ENCODE peak calls at places on chromosomes 1 and 21, in seven cellular contexts. One of them, this sample, is unnamed.

GRCh38 chr1:47184090-47184735 is 5.6 kb downstream of the PDZK1IP1 start:
- DNase-seq in endothelial cell of umbilical vein: no peak
- DNase-seq in adrenal gland: no peak
- DNase-seq in stomach: peak
- DNase-seq in heart left ventricle: no peak
- DNase-seq in uterus: no peak
- DNase-seq in IMR-90: no peak
- DNase-seq in this sample: peak

GRCh38 chr1:160726498-160727391 is 12.3 kb upstream of the SLAMF7 start:
- DNase-seq in heart left ventricle: peak
- DNase-seq in stomach: peak
- DNase-seq in IMR-90: peak
- DNase-seq in uterus: no peak
- DNase-seq in endothelial cell of umbilical vein: peak
- DNase-seq in adrenal gland: peak
- DNase-seq in this sample: peak

GRCh38 chr1:4048076-4048475 is 148.0 kb upstream of the C1orf174 start:
- DNase-seq in adrenal gland: no peak
- DNase-seq in heart left ventricle: no peak
- DNase-seq in endothelial cell of umbilical vein: no peak
- DNase-seq in stomach: no peak
- DNase-seq in IMR-90: no peak
- DNase-seq in uterus: no peak
- DNase-seq in this sample: no peak

GRCh38 chr1:31327381-31327780 is 30.5 kb downstream of the ZCCHC17 start:
- DNase-seq in stomach: no peak
- DNase-seq in uterus: no peak
- DNase-seq in endothelial cell of umbilical vein: no peak
- DNase-seq in adrenal gland: no peak
- DNase-seq in heart left ventricle: no peak
- DNase-seq in IMR-90: peak
- DNase-seq in this sample: no peak

GRCh38 chr1:230139741-230140140 is 72.7 kb downstream of the GALNT2 start:
- DNase-seq in heart left ventricle: no peak
- DNase-seq in uterus: no peak
- DNase-seq in adrenal gland: no peak
- DNase-seq in stomach: no peak
- DNase-seq in endothelial cell of umbilical vein: no peak
- DNase-seq in IMR-90: peak
- DNase-seq in this sample: no peak

GRCh38 chr1:240811261-240811660 is 199.3 kb upstream of the GREM2 start:
- DNase-seq in stomach: no peak
- DNase-seq in IMR-90: no peak
- DNase-seq in heart left ventricle: no peak
- DNase-seq in adrenal gland: no peak
- DNase-seq in endothelial cell of umbilical vein: no peak
- DNase-seq in uterus: no peak
- DNase-seq in this sample: no peak

GRCh38 chr21:34967509-34968289 is 81.4 kb downstream of the RUNX1 start:
- DNase-seq in heart left ventricle: no peak
- DNase-seq in adrenal gland: no peak
- DNase-seq in stomach: no peak
- DNase-seq in endothelial cell of umbilical vein: no peak
- DNase-seq in uterus: no peak
- DNase-seq in IMR-90: peak
- DNase-seq in this sample: peak

GRCh38 chr1:17011439-17012307 is at the start of gene ATP13A2:
- DNase-seq in uterus: peak
- DNase-seq in adrenal gland: peak
- DNase-seq in heart left ventricle: peak
- DNase-seq in endothelial cell of umbilical vein: peak
- DNase-seq in stomach: peak
- DNase-seq in IMR-90: peak
- DNase-seq in this sample: peak

GRCh38 chr1:193656841-193657240 is 470.4 kb upstream of the B3GALT2 start:
- DNase-seq in stomach: no peak
- DNase-seq in endothelial cell of umbilical vein: no peak
- DNase-seq in uterus: no peak
- DNase-seq in adrenal gland: no peak
- DNase-seq in heart left ventricle: no peak
- DNase-seq in IMR-90: peak
- DNase-seq in this sample: no peak

GRCh38 chr1:147545133-147545532 is 3.8 kb downstream of the BCL9 start:
- DNase-seq in IMR-90: peak
- DNase-seq in heart left ventricle: no peak
- DNase-seq in adrenal gland: peak
- DNase-seq in stomach: peak
- DNase-seq in uterus: peak
- DNase-seq in endothelial cell of umbilical vein: no peak
- DNase-seq in this sample: no peak

GRCh38 chr1:197797010-197797409 is 21.7 kb upstream of the DENND1B start:
- DNase-seq in IMR-90: no peak
- DNase-seq in heart left ventricle: no peak
- DNase-seq in stomach: no peak
- DNase-seq in uterus: no peak
- DNase-seq in endothelial cell of umbilical vein: no peak
- DNase-seq in adrenal gland: no peak
- DNase-seq in this sample: peak

GRCh38 chr1:245537992-245538391 is 383.2 kb downstream of the KIF26B start:
- DNase-seq in endothelial cell of umbilical vein: no peak
- DNase-seq in adrenal gland: no peak
- DNase-seq in heart left ventricle: no peak
- DNase-seq in IMR-90: peak
- DNase-seq in uterus: no peak
- DNase-seq in stomach: no peak
- DNase-seq in this sample: no peak

GRCh38 chr1:162389021-162389818 is 7.7 kb downstream of the C1orf226 start:
- DNase-seq in heart left ventricle: no peak
- DNase-seq in endothelial cell of umbilical vein: no peak
- DNase-seq in IMR-90: peak
- DNase-seq in stomach: no peak
- DNase-seq in uterus: no peak
- DNase-seq in adrenal gland: no peak
- DNase-seq in this sample: no peak

GRCh38 chr1:183844806-183845205 is 39.9 kb downstream of the RGL1 start:
- DNase-seq in stomach: no peak
- DNase-seq in heart left ventricle: no peak
- DNase-seq in IMR-90: no peak
- DNase-seq in endothelial cell of umbilical vein: no peak
- DNase-seq in uterus: no peak
- DNase-seq in adrenal gland: no peak
- DNase-seq in this sample: no peak

GRCh38 chr1:32891630-32892029 is 5.3 kb downstream of the HPCA start:
- DNase-seq in heart left ventricle: no peak
- DNase-seq in endothelial cell of umbilical vein: no peak
- DNase-seq in IMR-90: no peak
- DNase-seq in adrenal gland: no peak
- DNase-seq in uterus: no peak
- DNase-seq in stomach: no peak
- DNase-seq in this sample: no peak

GRCh38 chr1:163747261-163747660 is 425.5 kb downstream of the NUF2 start:
- DNase-seq in adrenal gland: no peak
- DNase-seq in IMR-90: no peak
- DNase-seq in stomach: no peak
- DNase-seq in endothelial cell of umbilical vein: no peak
- DNase-seq in heart left ventricle: no peak
- DNase-seq in uterus: no peak
- DNase-seq in this sample: no peak

GRCh38 chr1:153796786-153797659 is 21.8 kb downstream of the SLC27A3 start:
- DNase-seq in endothelial cell of umbilical vein: peak
- DNase-seq in adrenal gland: peak
- DNase-seq in stomach: peak
- DNase-seq in IMR-90: peak
- DNase-seq in uterus: peak
- DNase-seq in heart left ventricle: peak
- DNase-seq in this sample: peak

GRCh38 chr1:99268021-99268420 is 3.7 kb downstream of the PLPPR4 start:
- DNase-seq in uterus: no peak
- DNase-seq in stomach: no peak
- DNase-seq in IMR-90: peak
- DNase-seq in endothelial cell of umbilical vein: peak
- DNase-seq in heart left ventricle: no peak
- DNase-seq in adrenal gland: no peak
- DNase-seq in this sample: no peak

GRCh38 chr1:11568687-11569086 is 85.5 kb downstream of the FBXO2 start:
- DNase-seq in endothelial cell of umbilical vein: no peak
- DNase-seq in heart left ventricle: no peak
- DNase-seq in uterus: no peak
- DNase-seq in adrenal gland: no peak
- DNase-seq in IMR-90: no peak
- DNase-seq in stomach: no peak
- DNase-seq in this sample: no peak

GRCh38 chr1:160978510-160978927 is 23.9 kb upstream of the ITLN2 start:
- DNase-seq in uterus: no peak
- DNase-seq in stomach: peak
- DNase-seq in adrenal gland: peak
- DNase-seq in endothelial cell of umbilical vein: no peak
- DNase-seq in heart left ventricle: no peak
- DNase-seq in IMR-90: no peak
- DNase-seq in this sample: no peak

GRCh38 chr1:109509176-109510134 is at the start of gene AMIGO1:
- DNase-seq in adrenal gland: peak
- DNase-seq in stomach: peak
- DNase-seq in endothelial cell of umbilical vein: peak
- DNase-seq in heart left ventricle: peak
- DNase-seq in uterus: peak
- DNase-seq in IMR-90: peak
- DNase-seq in this sample: peak

GRCh38 chr1:167957710-167958109 is 20.8 kb upstream of the MPC2 start:
- DNase-seq in endothelial cell of umbilical vein: no peak
- DNase-seq in IMR-90: peak
- DNase-seq in stomach: no peak
- DNase-seq in adrenal gland: no peak
- DNase-seq in uterus: no peak
- DNase-seq in heart left ventricle: no peak
- DNase-seq in this sample: no peak

GRCh38 chr1:117580882-117581281 is 25.0 kb upstream of the TENT5C start:
- DNase-seq in adrenal gland: no peak
- DNase-seq in stomach: no peak
- DNase-seq in heart left ventricle: no peak
- DNase-seq in endothelial cell of umbilical vein: no peak
- DNase-seq in IMR-90: no peak
- DNase-seq in uterus: no peak
- DNase-seq in this sample: no peak

DNA sequence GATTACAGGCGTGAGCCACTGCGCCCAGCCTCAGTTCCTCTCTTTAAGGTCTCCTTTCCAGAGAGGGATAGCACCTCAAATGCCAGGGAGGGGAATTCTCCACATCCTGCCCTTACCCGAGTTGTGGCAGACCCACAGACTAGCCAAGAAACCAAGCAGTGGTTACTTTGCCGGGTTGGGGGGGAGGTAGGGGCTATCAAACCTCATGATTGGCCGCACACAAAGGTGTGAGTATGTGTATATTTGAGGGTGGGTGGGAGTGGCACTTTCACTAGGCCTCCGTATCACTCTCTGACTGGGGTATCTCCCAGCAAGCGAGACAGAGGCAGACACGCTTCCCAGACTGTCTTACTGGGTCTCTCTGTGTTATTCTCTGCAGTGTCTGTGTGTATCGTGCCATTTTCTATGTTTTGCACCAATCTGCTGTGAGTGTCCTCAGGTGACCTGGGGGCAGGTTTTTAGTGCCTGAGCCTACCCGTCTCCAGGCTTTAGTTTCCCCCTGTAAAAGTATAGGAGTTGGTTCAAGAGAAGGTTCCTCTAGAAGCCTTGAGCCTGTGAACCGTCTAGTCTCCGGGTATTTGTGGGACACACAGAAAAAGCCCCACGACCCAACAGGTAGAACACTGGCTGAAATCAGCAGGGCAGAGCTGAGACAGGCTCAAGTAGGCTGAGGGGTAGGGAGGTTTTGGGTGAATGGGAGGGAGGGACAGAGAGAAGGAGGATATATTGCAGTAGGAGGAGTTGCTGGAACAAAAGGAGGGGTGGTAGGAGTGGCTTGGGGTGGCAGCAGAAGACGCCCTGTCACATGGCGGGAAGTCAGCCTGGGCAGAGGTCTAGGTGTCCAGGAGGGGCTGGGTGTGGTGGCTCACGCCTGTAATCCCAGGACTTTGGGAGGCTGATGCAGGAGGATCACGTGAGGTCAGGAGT is 10.3 kb downstream of the LMNA start:
- DNase-seq in IMR-90: no peak
- DNase-seq in uterus: peak
- DNase-seq in endothelial cell of umbilical vein: no peak
- DNase-seq in heart left ventricle: peak
- DNase-seq in stomach: no peak
- DNase-seq in adrenal gland: peak
- DNase-seq in this sample: peak
- TF ChIP-seq POLR2A in IMR-90: no peak
- TF ChIP-seq POLR2A in uterus: peak
- TF ChIP-seq POLR2A in endothelial cell of umbilical vein: no peak
- TF ChIP-seq POLR2A in heart left ventricle: no peak
- TF ChIP-seq POLR2A in stomach: no peak
- TF ChIP-seq POLR2A in adrenal gland: peak
- TF ChIP-seq POLR2A in this sample: peak

DNA sequence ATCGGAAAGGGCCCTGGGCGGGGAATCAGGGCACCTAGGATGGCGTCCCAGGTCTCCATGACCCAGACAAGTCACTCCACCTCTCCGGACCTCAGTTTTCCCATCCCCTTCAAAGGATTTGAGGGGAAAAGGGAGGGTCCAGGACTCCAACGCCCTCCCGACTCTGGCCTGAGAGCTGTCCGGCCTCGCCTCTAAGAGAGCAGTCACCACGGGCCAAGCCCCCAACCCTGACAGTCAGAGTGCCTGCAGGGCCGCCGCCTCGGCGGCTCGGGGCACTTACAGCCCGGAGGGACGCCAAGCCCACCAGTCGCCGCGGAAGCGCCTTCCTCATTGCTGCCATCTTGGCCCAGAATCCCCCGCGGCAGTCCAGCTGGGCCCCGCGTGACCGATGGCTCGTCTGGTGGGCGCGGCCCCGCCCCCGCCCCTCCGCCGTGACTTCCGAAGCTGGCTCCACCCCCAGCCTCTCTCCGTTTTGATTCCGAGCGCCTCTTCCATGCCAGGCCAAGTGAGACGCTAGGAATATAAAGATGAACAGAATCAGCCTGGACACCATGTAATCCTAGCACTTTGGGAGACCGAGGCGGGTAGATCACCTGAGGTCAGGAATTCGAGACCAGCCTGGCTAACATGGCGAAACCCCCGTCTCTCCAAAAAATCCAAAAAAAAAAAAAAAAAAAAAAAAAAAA is at the start of gene HMGCL:
- DNase-seq in endothelial cell of umbilical vein: peak
- DNase-seq in stomach: peak
- DNase-seq in uterus: peak
- DNase-seq in IMR-90: peak
- DNase-seq in heart left ventricle: peak
- DNase-seq in adrenal gland: peak
- DNase-seq in this sample: peak
- TF ChIP-seq POLR2A in endothelial cell of umbilical vein: peak
- TF ChIP-seq POLR2A in stomach: peak
- TF ChIP-seq POLR2A in uterus: peak
- TF ChIP-seq POLR2A in IMR-90: peak
- TF ChIP-seq POLR2A in heart left ventricle: peak
- TF ChIP-seq POLR2A in adrenal gland: peak
- TF ChIP-seq POLR2A in this sample: peak

GRCh38 chr1:6205849-6206845 is at the start of gene RNF207:
- DNase-seq in IMR-90: peak
- DNase-seq in heart left ventricle: peak
- DNase-seq in stomach: peak
- DNase-seq in endothelial cell of umbilical vein: peak
- DNase-seq in uterus: peak
- DNase-seq in adrenal gland: peak
- DNase-seq in this sample: peak
- TF ChIP-seq POLR2A in IMR-90: no peak
- TF ChIP-seq POLR2A in heart left ventricle: peak
- TF ChIP-seq POLR2A in stomach: peak
- TF ChIP-seq POLR2A in endothelial cell of umbilical vein: no peak
- TF ChIP-seq POLR2A in uterus: peak
- TF ChIP-seq POLR2A in adrenal gland: no peak
- TF ChIP-seq POLR2A in this sample: no peak

GRCh38 chr1:116559304-116559761 is 11.5 kb downstream of the CD58 start:
- DNase-seq in heart left ventricle: no peak
- DNase-seq in IMR-90: no peak
- DNase-seq in adrenal gland: no peak
- DNase-seq in endothelial cell of umbilical vein: no peak
- DNase-seq in uterus: no peak
- DNase-seq in stomach: no peak
- DNase-seq in this sample: no peak
- TF ChIP-seq POLR2A in heart left ventricle: no peak
- TF ChIP-seq POLR2A in IMR-90: no peak
- TF ChIP-seq POLR2A in adrenal gland: no peak
- TF ChIP-seq POLR2A in endothelial cell of umbilical vein: no peak
- TF ChIP-seq POLR2A in uterus: no peak
- TF ChIP-seq POLR2A in stomach: no peak
- TF ChIP-seq POLR2A in this sample: no peak